ENCODE peak calls at places on chromosome 4, in five cellular contexts. A, E, G, W and D are unnamed samples.

GRCh38 chr4:100362363-100362762 is 155.5 kb downstream of the EMCN start:
- DNase-seq in A (no peak), E (no peak), G (no peak), W (no peak), D (no peak)

GRCh38 chr4:14771091-14771490 is 231.2 kb upstream of the CPEB2 start:
- DNase-seq in G (no peak), A (no peak), W (no peak), E (no peak), D (no peak)

GRCh38 chr4:174248407-174248806 is 35.1 kb downstream of the FBXO8 start:
- DNase-seq in W (no peak), A (no peak), G (no peak), E (no peak), D (no peak)

GRCh38 chr4:152937535-152938236 is 1.6 kb downstream of the FHDC1 start:
- DNase-seq in E (no peak), G (no peak), W (no peak), A (no peak), D (no peak)

GRCh38 chr4:107317596-107317995 is 281.5 kb upstream of the DKK2 start:
- DNase-seq in W (no peak), G (no peak), A (no peak), E (no peak), D (no peak)

GRCh38 chr4:155878611-155879010 is 12.5 kb upstream of the ASIC5 start:
- DNase-seq in A (no peak), W (no peak), E (no peak), G (no peak), D (no peak)

GRCh38 chr4:172850838-172851237 is 317.8 kb upstream of the GALNT7 start:
- DNase-seq in G (no peak), W (no peak), E (no peak), A (no peak), D (no peak)

GRCh38 chr4:123350191-123350544 is 46.4 kb upstream of the SPRY1 start:
- DNase-seq in G (no peak), E (no peak), A (no peak), W (no peak), D (no peak)

GRCh38 chr4:169410839-169411770 is 140.3 kb upstream of the SH3RF1 start:
- DNase-seq in A (peak), G (no peak), W (no peak), E (no peak), D (peak)

GRCh38 chr4:38782452-38783108 is at the start of gene TLR10:
- DNase-seq in G (no peak), A (no peak), W (no peak), E (no peak), D (no peak)

GRCh38 chr4:90095000-90095399 is 32.2 kb upstream of the CCSER1 start:
- DNase-seq in W (no peak), E (no peak), A (no peak), G (no peak), D (no peak)

GRCh38 chr4:13525606-13526281 is 18.6 kb downstream of the NKX3-2 start:
- DNase-seq in E (no peak), G (no peak), W (no peak), A (no peak), D (no peak)

GRCh38 chr4:55118397-55118796 is 7.0 kb downstream of the KDR start:
- DNase-seq in A (no peak), G (no peak), E (no peak), W (no peak), D (no peak)

GRCh38 chr4:184648220-184649025 is 824 bp downstream of the CASP3 start:
- DNase-seq in G (peak), A (peak), E (peak), W (peak), D (peak)

GRCh38 chr4:106261980-106262379 is 54.0 kb downstream of the TBCK start:
- DNase-seq in A (no peak), E (no peak), W (no peak), G (no peak), D (no peak)

GRCh38 chr4:181078236-181078635 is 1165.0 kb upstream of the TENM3 start:
- DNase-seq in W (no peak), G (no peak), A (no peak), E (no peak), D (no peak)

GRCh38 chr4:171629737-171630136 is 183.5 kb upstream of the GALNTL6 start:
- DNase-seq in W (no peak), E (no peak), A (no peak), G (no peak), D (no peak)

GRCh38 chr4:153748378-153748777 is 11.4 kb downstream of the RNF175 start:
- DNase-seq in G (no peak), E (no peak), A (no peak), W (no peak), D (no peak)

GRCh38 chr4:158172196-158172557 is 648 bp downstream of the GASK1B start:
- DNase-seq in G (no peak), A (no peak), E (no peak), W (no peak), D (no peak)

GRCh38 chr4:77074961-77075855 is 581 bp downstream of the CCNI start:
- DNase-seq in E (peak), G (peak), W (peak), A (peak), D (peak)